ENCODE peak calls at places on chromosomes 1 and 21, in five cellular contexts. A is esophagus squamous epithelium, U is PC-3, C is upper lobe of right lung, L is mammary epithelial cell. R is an unnamed sample.
A peak's percentile ranks its signal among the peaks of the same experiment; 100 is the strongest.

GRCh38 chr1:207861442-207862177 is 49.3 kb downstream of the CD34 start:
- DNase-seq in U (no peak), C (no peak), L (no peak), A (no peak), R (peak; percentile 26)

GRCh38 chr1:214454619-214455396 is 96.6 kb downstream of the PTPN14 start:
- DNase-seq in C (no peak), A (no peak), L (peak; percentile 75), U (peak; percentile 64), R (no peak)

GRCh38 chr21:35779167-35779566 is 281.2 kb downstream of the SETD4 start:
- DNase-seq in L (no peak), A (no peak), U (no peak), C (no peak), R (no peak)

GRCh38 chr1:72366473-72366872 is 84.1 kb upstream of the NEGR1 start:
- DNase-seq in L (peak; percentile 88), C (no peak), U (peak; percentile 89), A (no peak), R (no peak)

GRCh38 chr1:74943046-74943445 is 191.1 kb upstream of the LHX8 start:
- DNase-seq in L (no peak), C (no peak), A (no peak), U (no peak), R (no peak)

GRCh38 chr1:38576241-38576640 is 283.3 kb downstream of the RRAGC start:
- DNase-seq in C (no peak), U (no peak), A (no peak), L (no peak), R (no peak)

GRCh38 chr1:68442822-68443556 is 6.8 kb downstream of the RPE65 start:
- DNase-seq in A (no peak), U (peak; percentile 94), L (peak; percentile 81), C (no peak), R (no peak)

GRCh38 chr1:13941315-13941714 is 241.3 kb downstream of the PRDM2 start:
- DNase-seq in C (no peak), A (no peak), L (no peak), U (no peak), R (no peak)

GRCh38 chr1:200381256-200381980 is 28.4 kb downstream of the ZNF281 start:
- DNase-seq in L (peak; percentile 72), A (no peak), U (peak; percentile 81), C (no peak), R (no peak)

GRCh38 chr1:10693497-10694273 is 102.8 kb downstream of the CASZ1 start:
- DNase-seq in L (no peak), C (peak; percentile 76), A (no peak), U (peak; percentile 22), R (peak; percentile 52)

GRCh38 chr1:221098462-221099406 is 219.5 kb downstream of the HLX start:
- DNase-seq in U (peak; percentile 69), C (no peak), A (no peak), L (no peak), R (no peak)

GRCh38 chr1:215082532-215083407 is at the start of gene KCNK2:
- DNase-seq in L (no peak), U (peak; percentile 28), A (no peak), C (peak; percentile 53), R (no peak)

GRCh38 chr1:203151362-203152157 is 24.0 kb downstream of the ADORA1 start:
- DNase-seq in L (no peak), C (no peak), A (no peak), U (no peak), R (no peak)

GRCh38 chr1:109513110-109513702 is 3.7 kb upstream of the AMIGO1 start:
- DNase-seq in A (no peak), C (no peak), U (no peak), L (no peak), R (no peak)

GRCh38 chr1:245155186-245156040 is 628 bp downstream of the KIF26B start:
- DNase-seq in L (peak; percentile 29), A (no peak), U (peak; percentile 37), C (no peak), R (no peak)

GRCh38 chr21:40846566-40847411 is at the start of gene DSCAM:
- DNase-seq in U (no peak), L (peak; percentile 50), C (no peak), A (no peak), R (no peak)

GRCh38 chr1:209673631-209674417 is 1.4 kb upstream of the G0S2 start:
- DNase-seq in U (no peak), C (no peak), A (no peak), L (no peak), R (no peak)

GRCh38 chr1:63920154-63921117 is 146.6 kb downstream of the ROR1 start:
- DNase-seq in A (no peak), L (peak; percentile 85), U (peak; percentile 86), C (no peak), R (no peak)

GRCh38 chr1:184820956-184821355 is 66.3 kb upstream of the EDEM3 start:
- DNase-seq in C (no peak), L (no peak), U (no peak), A (no peak), R (no peak)

GRCh38 chr1:247419326-247419725 is 3.4 kb downstream of the NLRP3 start:
- DNase-seq in L (no peak), A (no peak), U (no peak), C (no peak), R (no peak)

GRCh38 chr1:181816608-181817007 is 244.9 kb downstream of the ZNF648 start:
- DNase-seq in C (no peak), L (no peak), U (no peak), A (no peak), R (no peak)

GRCh38 chr1:12555411-12556367 is 62.3 kb downstream of the DHRS3 start:
- DNase-seq in L (no peak), A (no peak), U (no peak), C (peak; percentile 57), R (no peak)

GRCh38 chr21:26449161-26449560 is 123.9 kb downstream of the CYYR1 start:
- DNase-seq in U (no peak), C (no peak), A (no peak), L (peak; percentile 87), R (no peak)

GRCh38 chr1:248618878-248619277 is 16.0 kb downstream of the OR2T11 start:
- DNase-seq in L (peak; percentile 30), C (no peak), U (peak; percentile 81), A (no peak), R (peak; percentile 44)

GRCh38 chr21:42535602-42536171 is 22.0 kb downstream of the SLC37A1 start:
- DNase-seq in U (no peak), C (peak; percentile 60), L (no peak), A (no peak), R (no peak)

GRCh38 chr1:17239420-17239819 is 9.5 kb upstream of the PADI3 start:
- DNase-seq in C (no peak), A (no peak), L (peak; percentile 91), U (peak; percentile 79), R (no peak)

GRCh38 chr1:86581250-86581649 is 34.4 kb downstream of the CLCA4 start:
- DNase-seq in U (peak; percentile 22), A (no peak), L (no peak), C (no peak), R (no peak)

GRCh38 chr1:111976332-111976731 is 13.1 kb downstream of the KCND3 start:
- DNase-seq in C (no peak), L (peak; percentile 39), U (peak; percentile 69), A (no peak), R (no peak)

GRCh38 chr1:86998727-86999126 is 84.3 kb downstream of the HS2ST1 start:
- DNase-seq in A (no peak), L (peak; percentile 24), U (no peak), C (no peak), R (no peak)

GRCh38 chr1:224867715-224868114 is 61.8 kb upstream of the DNAH14 start:
- DNase-seq in C (no peak), U (peak; percentile 33), L (peak; percentile 19), A (no peak), R (no peak)

GRCh38 chr1:202133016-202133415 is 10.3 kb downstream of the GPR37L1 start:
- DNase-seq in A (no peak), U (no peak), L (no peak), C (peak; percentile 78), R (no peak)

GRCh38 chr1:33163621-33164071 is 18.2 kb downstream of the TRIM62 start:
- DNase-seq in U (no peak), C (no peak), L (no peak), A (no peak), R (no peak)
- H3K27ac ChIP-seq in U (no peak overlapping the region), C (no peak overlapping the region), L (no peak overlapping the region), A (no peak overlapping the region), R (no peak overlapping the region)

GRCh38 chr1:147080671-147081394 is 91.4 kb downstream of the PRKAB2 start:
- DNase-seq in A (no peak), U (no peak), C (no peak), L (no peak), R (no peak)
- H3K27me3 ChIP-seq in A (peaks cover 37% of the 10 kb centered on the region), U (no peaks in the 10 kb centered on the region), C (peaks cover 74% of the 10 kb centered on the region), L (peaks cover 42% of the 10 kb centered on the region), R (peaks cover 50% of the 10 kb centered on the region)

DNA sequence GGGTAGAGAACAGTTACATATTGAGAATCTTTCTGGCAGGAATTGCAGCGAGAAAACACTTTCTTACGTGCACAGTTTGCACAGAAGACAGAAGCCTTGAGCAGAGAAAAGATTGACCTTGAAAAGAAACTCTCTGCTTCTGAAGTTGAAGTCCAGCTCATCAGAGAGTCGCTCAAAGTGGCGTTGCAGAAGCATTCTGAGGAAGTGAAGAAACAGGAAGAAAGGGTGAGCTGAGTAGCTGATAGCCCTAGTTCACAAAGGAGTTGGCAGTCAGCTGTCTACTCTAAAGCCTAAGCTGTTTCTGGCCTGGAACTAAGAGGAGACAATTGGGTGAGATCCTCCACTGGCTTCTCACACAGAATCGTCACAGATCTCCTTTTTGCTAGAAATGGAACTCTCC is 20.3 kb upstream of the SH3BGRL3 start:
- DNase-seq in L (no peak), U (no peak), A (no peak), C (no peak), R (no peak)
- TF ChIP-seq CTCF in L (no peak), U (no peak), A (no peak), C (no peak), R (no peak)

DNA sequence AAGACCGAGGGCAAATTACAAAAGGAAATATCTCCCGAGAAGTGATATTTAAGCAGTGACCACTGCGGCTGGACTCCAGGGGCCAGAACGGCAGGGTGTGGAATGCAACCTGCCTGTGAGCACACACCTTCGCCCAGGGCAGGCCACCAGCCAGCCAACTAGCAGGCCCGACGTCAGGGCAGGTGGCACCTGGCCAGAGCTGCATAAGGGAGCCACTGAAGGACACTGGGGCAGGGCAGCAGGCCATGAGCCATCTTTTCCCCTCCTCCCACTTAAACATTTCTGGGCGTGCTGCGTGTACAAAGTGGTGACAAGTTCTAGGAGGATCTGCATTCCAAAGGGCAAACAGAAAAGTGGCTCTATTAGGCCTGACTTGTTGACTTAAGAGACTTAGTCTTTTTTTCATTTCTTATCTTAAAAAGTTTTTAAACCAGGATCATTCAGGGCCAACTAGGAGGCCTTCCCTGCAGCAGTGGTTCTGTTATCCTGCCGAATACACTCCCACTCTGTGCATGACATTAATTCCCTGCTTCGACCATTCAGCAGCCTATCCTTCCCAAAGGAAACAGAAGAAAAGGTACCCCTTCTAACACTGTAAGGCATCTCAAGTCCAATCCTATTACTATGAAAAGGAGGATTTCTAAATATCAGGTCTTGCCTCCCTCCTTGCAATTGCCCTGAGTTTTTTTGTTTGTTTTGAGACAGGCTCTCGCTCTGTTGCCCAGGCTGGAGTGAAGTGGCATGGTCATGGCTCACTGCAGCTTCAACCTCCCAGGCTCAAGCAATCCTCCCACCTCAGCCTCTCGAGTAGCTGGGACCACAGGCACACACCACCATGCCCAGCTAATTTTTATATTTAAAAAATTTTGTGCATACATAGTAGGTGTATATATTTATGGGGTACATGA is 96.3 kb downstream of the BCAR3 start:
- DNase-seq in U (peak; percentile 92), A (no peak), C (peak; percentile 97), L (peak; percentile 82), R (no peak)
- H3K27ac ChIP-seq in U (peak overlapping the region; percentile 97), A (peak overlapping the region; percentile 64), C (peak overlapping the region; percentile 76), L (peak overlapping the region; percentile 64), R (no peak overlapping the region)

GRCh38 chr1:21843996-21844395 is 31.9 kb downstream of the LDLRAD2 start:
- DNase-seq in A (no peak), C (peak; percentile 54), U (no peak), L (no peak), R (no peak)
- H3K27me3 ChIP-seq in A (no peaks in the 10 kb centered on the region), C (no peaks in the 10 kb centered on the region), U (no peaks in the 10 kb centered on the region), L (no peaks in the 10 kb centered on the region), R (no peaks in the 10 kb centered on the region)

R was measured in CD4-positive, alpha-beta T cell.